ENCODE peak calls at places on chromosomes 2 and 18, in eight cellular contexts. One of them, this sample, is unnamed.

GRCh38 chr2:38533180-38533579 is 69.5 kb downstream of the HNRNPLL start:
- DNase-seq in fibroblast of the aortic adventitia: no peak
- DNase-seq in colonic mucosa: no peak
- DNase-seq in dorsolateral prefrontal cortex: peak; percentile 21
- DNase-seq in uterus: no peak
- DNase-seq in mucosa of descending colon: no peak
- DNase-seq in astrocyte of the cerebellum: no peak
- DNase-seq in IMR-90: no peak
- DNase-seq in this sample: no peak

GRCh38 chr2:44016282-44016681 is 20.5 kb upstream of the LRPPRC start:
- DNase-seq in astrocyte of the cerebellum: peak; percentile 36
- DNase-seq in mucosa of descending colon: peak; percentile 43
- DNase-seq in fibroblast of the aortic adventitia: peak; percentile 51
- DNase-seq in dorsolateral prefrontal cortex: no peak
- DNase-seq in uterus: no peak
- DNase-seq in IMR-90: peak; percentile 61
- DNase-seq in colonic mucosa: peak; percentile 24
- DNase-seq in this sample: peak; percentile 51

GRCh38 chr2:176533505-176534193 is 264.4 kb downstream of the MTX2 start:
- DNase-seq in colonic mucosa: no peak
- DNase-seq in mucosa of descending colon: no peak
- DNase-seq in dorsolateral prefrontal cortex: no peak
- DNase-seq in fibroblast of the aortic adventitia: peak; percentile 10
- DNase-seq in astrocyte of the cerebellum: no peak
- DNase-seq in IMR-90: no peak
- DNase-seq in uterus: no peak
- DNase-seq in this sample: no peak

GRCh38 chr2:186991766-186992417 is 142.9 kb upstream of the ZSWIM2 start:
- DNase-seq in astrocyte of the cerebellum: peak; percentile 4
- DNase-seq in mucosa of descending colon: no peak
- DNase-seq in dorsolateral prefrontal cortex: no peak
- DNase-seq in colonic mucosa: no peak
- DNase-seq in IMR-90: no peak
- DNase-seq in fibroblast of the aortic adventitia: peak; percentile 6
- DNase-seq in uterus: no peak
- DNase-seq in this sample: no peak

GRCh38 chr2:127179756-127180155 is 40.3 kb downstream of the CYP27C1 start:
- DNase-seq in colonic mucosa: no peak
- DNase-seq in mucosa of descending colon: no peak
- DNase-seq in uterus: no peak
- DNase-seq in astrocyte of the cerebellum: no peak
- DNase-seq in dorsolateral prefrontal cortex: no peak
- DNase-seq in fibroblast of the aortic adventitia: no peak
- DNase-seq in IMR-90: no peak
- DNase-seq in this sample: no peak

GRCh38 chr2:118177932-118178331 is 89.7 kb downstream of the INSIG2 start:
- DNase-seq in fibroblast of the aortic adventitia: no peak
- DNase-seq in dorsolateral prefrontal cortex: no peak
- DNase-seq in astrocyte of the cerebellum: no peak
- DNase-seq in colonic mucosa: no peak
- DNase-seq in mucosa of descending colon: no peak
- DNase-seq in IMR-90: no peak
- DNase-seq in uterus: no peak
- DNase-seq in this sample: no peak

GRCh38 chr18:78814766-78815165 is 164.9 kb upstream of the SALL3 start:
- DNase-seq in uterus: no peak
- DNase-seq in dorsolateral prefrontal cortex: no peak
- DNase-seq in mucosa of descending colon: peak; percentile 30
- DNase-seq in IMR-90: no peak
- DNase-seq in astrocyte of the cerebellum: no peak
- DNase-seq in fibroblast of the aortic adventitia: no peak
- DNase-seq in colonic mucosa: peak; percentile 23
- DNase-seq in this sample: peak; percentile 65

GRCh38 chr18:63258749-63259580 is 60.6 kb downstream of the BCL2 start:
- DNase-seq in fibroblast of the aortic adventitia: no peak
- DNase-seq in astrocyte of the cerebellum: no peak
- DNase-seq in IMR-90: no peak
- DNase-seq in colonic mucosa: no peak
- DNase-seq in dorsolateral prefrontal cortex: peak; percentile 39
- DNase-seq in mucosa of descending colon: no peak
- DNase-seq in uterus: no peak
- DNase-seq in this sample: no peak

GRCh38 chr2:58156780-58157179 is 84.3 kb downstream of the FANCL start:
- DNase-seq in dorsolateral prefrontal cortex: no peak
- DNase-seq in fibroblast of the aortic adventitia: peak; percentile 50
- DNase-seq in astrocyte of the cerebellum: peak; percentile 80
- DNase-seq in mucosa of descending colon: no peak
- DNase-seq in colonic mucosa: no peak
- DNase-seq in IMR-90: peak; percentile 53
- DNase-seq in uterus: no peak
- DNase-seq in this sample: no peak

GRCh38 chr2:67846341-67847070 is 216.3 kb downstream of the C1D start:
- DNase-seq in dorsolateral prefrontal cortex: peak; percentile 57
- DNase-seq in mucosa of descending colon: peak; percentile 45
- DNase-seq in fibroblast of the aortic adventitia: peak; percentile 98
- DNase-seq in colonic mucosa: peak; percentile 82
- DNase-seq in astrocyte of the cerebellum: peak; percentile 99
- DNase-seq in uterus: peak; percentile 92
- DNase-seq in IMR-90: peak; percentile 98
- DNase-seq in this sample: peak; percentile 55
- H3K4me3 ChIP-seq in dorsolateral prefrontal cortex: no peak overlapping the region
- H3K4me3 ChIP-seq in mucosa of descending colon: no peak overlapping the region
- H3K4me3 ChIP-seq in fibroblast of the aortic adventitia: peak overlapping the region; percentile 36
- H3K4me3 ChIP-seq in colonic mucosa: no peak overlapping the region
- H3K4me3 ChIP-seq in astrocyte of the cerebellum: no peak overlapping the region
- H3K4me3 ChIP-seq in uterus: no peak overlapping the region
- H3K4me3 ChIP-seq in IMR-90: no peak overlapping the region
- H3K4me3 ChIP-seq in this sample: no peak overlapping the region

DNA sequence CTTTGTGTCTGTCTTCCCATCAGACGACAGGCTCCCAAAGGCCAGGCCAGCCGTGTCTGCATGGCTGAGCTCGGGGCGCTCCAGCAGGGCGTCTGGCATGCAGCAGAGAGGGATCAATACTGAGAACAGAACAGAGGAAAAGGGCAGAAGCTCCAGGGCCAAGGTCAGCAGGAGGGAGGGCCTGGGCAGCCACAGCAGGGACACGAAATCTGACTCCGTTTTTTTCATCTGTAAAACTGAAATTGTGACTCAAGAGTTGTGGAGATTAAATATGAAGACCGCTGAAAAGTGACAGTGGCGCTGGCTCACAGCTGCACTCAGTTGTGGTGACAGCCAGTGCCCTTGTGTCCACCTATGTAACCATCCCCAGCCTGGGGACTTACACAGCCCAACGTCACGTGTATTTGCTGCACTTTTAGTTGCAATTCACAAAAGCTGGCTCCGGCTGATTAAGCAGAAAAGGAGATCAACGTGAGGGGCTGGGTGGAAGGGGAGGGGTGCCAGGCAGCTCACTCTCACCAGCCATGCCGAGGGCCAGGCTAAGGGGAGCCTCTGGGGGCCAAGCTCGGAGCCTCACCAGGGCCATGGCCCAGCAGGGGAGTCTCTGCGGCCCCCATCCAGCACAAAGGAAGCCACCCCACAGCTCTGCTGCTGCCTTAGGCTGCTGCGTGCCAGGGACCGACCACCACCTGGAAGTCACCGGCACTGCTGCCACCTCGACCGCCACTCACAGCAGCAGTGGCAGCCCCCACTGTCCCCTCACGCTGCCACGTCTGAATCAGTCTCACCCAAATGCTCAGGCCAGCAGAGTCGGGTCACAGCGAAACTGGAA is 74.7 kb downstream of the EIPR1 start:
- DNase-seq in uterus: no peak
- DNase-seq in dorsolateral prefrontal cortex: no peak
- DNase-seq in IMR-90: no peak
- DNase-seq in colonic mucosa: no peak
- DNase-seq in astrocyte of the cerebellum: no peak
- DNase-seq in fibroblast of the aortic adventitia: no peak
- DNase-seq in mucosa of descending colon: no peak
- DNase-seq in this sample: peak; percentile 66
- H3K4me3 ChIP-seq in uterus: no peak overlapping the region
- H3K4me3 ChIP-seq in dorsolateral prefrontal cortex: peak overlapping the region; percentile 57
- H3K4me3 ChIP-seq in IMR-90: no peak overlapping the region
- H3K4me3 ChIP-seq in colonic mucosa: no peak overlapping the region
- H3K4me3 ChIP-seq in astrocyte of the cerebellum: peak overlapping the region; percentile 31
- H3K4me3 ChIP-seq in fibroblast of the aortic adventitia: peak overlapping the region; percentile 49
- H3K4me3 ChIP-seq in mucosa of descending colon: no peak overlapping the region
- H3K4me3 ChIP-seq in this sample: no peak overlapping the region

DNA sequence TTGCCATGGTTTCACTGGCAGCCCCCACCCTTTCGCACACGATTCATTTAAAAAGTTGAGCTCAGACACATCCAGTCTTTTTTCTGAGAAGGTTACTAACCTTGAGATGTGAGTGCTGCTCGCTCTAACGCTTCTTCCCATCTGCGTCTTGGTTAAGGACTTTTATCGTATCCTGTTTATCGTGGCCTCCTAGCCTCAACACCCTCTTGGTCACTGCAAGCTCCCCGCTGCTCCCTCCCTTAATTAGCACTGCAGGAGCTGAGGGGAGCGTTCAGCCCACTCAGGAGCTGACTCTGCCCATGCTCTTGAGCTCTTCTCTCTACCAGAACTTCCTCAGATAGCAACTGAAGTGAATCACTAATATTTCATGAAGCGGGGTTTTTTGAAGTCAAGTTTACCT is 9.0 kb upstream of the CD226 start:
- DNase-seq in IMR-90: no peak
- DNase-seq in mucosa of descending colon: no peak
- DNase-seq in fibroblast of the aortic adventitia: no peak
- DNase-seq in dorsolateral prefrontal cortex: no peak
- DNase-seq in astrocyte of the cerebellum: no peak
- DNase-seq in colonic mucosa: no peak
- DNase-seq in uterus: no peak
- DNase-seq in this sample: no peak
- H3K4me3 ChIP-seq in IMR-90: no peak overlapping the region
- H3K4me3 ChIP-seq in mucosa of descending colon: no peak overlapping the region
- H3K4me3 ChIP-seq in fibroblast of the aortic adventitia: no peak overlapping the region
- H3K4me3 ChIP-seq in dorsolateral prefrontal cortex: no peak overlapping the region
- H3K4me3 ChIP-seq in astrocyte of the cerebellum: no peak overlapping the region
- H3K4me3 ChIP-seq in colonic mucosa: no peak overlapping the region
- H3K4me3 ChIP-seq in uterus: no peak overlapping the region
- H3K4me3 ChIP-seq in this sample: no peak overlapping the region

GRCh38 chr2:111622859-111623258 is 261.1 kb downstream of the ANAPC1 start:
- DNase-seq in dorsolateral prefrontal cortex: no peak
- DNase-seq in fibroblast of the aortic adventitia: no peak
- DNase-seq in astrocyte of the cerebellum: no peak
- DNase-seq in IMR-90: no peak
- DNase-seq in mucosa of descending colon: no peak
- DNase-seq in colonic mucosa: no peak
- DNase-seq in uterus: no peak
- DNase-seq in this sample: no peak

GRCh38 chr2:111624401-111625156 is 259.4 kb downstream of the ANAPC1 start:
- DNase-seq in dorsolateral prefrontal cortex: no peak
- DNase-seq in IMR-90: peak; percentile 86
- DNase-seq in fibroblast of the aortic adventitia: peak; percentile 92
- DNase-seq in colonic mucosa: no peak
- DNase-seq in astrocyte of the cerebellum: no peak
- DNase-seq in mucosa of descending colon: no peak
- DNase-seq in uterus: no peak
- DNase-seq in this sample: no peak

GRCh38 chr2:111626037-111626861 is 257.7 kb downstream of the ANAPC1 start:
- DNase-seq in dorsolateral prefrontal cortex: no peak
- DNase-seq in astrocyte of the cerebellum: no peak
- DNase-seq in uterus: no peak
- DNase-seq in IMR-90: peak; percentile 16
- DNase-seq in colonic mucosa: no peak
- DNase-seq in fibroblast of the aortic adventitia: peak; percentile 45
- DNase-seq in mucosa of descending colon: no peak
- DNase-seq in this sample: no peak

GRCh38 chr2:111626862-111627163 is 257.2 kb downstream of the ANAPC1 start:
- DNase-seq in IMR-90: no peak
- DNase-seq in fibroblast of the aortic adventitia: no peak
- DNase-seq in mucosa of descending colon: no peak
- DNase-seq in colonic mucosa: no peak
- DNase-seq in astrocyte of the cerebellum: no peak
- DNase-seq in dorsolateral prefrontal cortex: no peak
- DNase-seq in uterus: no peak
- DNase-seq in this sample: no peak

DNA sequence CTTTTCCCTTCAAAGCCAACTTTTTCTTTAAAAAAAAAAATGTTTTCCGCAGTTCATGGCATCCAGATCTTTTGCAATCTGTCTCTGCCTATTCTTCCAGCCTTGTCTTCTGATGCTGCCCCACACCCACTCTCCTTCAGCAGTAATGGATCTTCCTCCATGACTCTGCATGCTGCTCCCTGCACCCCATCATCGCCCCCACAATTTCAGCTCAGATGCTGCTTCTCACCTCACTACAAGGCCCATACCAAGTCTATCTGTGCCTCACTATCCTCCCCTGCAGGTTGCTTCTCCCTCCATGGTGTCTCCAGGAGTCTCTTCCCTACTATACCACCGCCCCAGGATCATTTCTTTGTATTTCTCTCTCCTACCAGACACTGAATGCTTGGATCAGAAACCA is 260.6 kb downstream of the ANAPC1 start:
- DNase-seq in dorsolateral prefrontal cortex: no peak
- DNase-seq in uterus: no peak
- DNase-seq in astrocyte of the cerebellum: no peak
- DNase-seq in colonic mucosa: no peak
- DNase-seq in IMR-90: no peak
- DNase-seq in fibroblast of the aortic adventitia: no peak
- DNase-seq in mucosa of descending colon: no peak
- DNase-seq in this sample: no peak
- H3K4me3 ChIP-seq in dorsolateral prefrontal cortex: no peak overlapping the region
- H3K4me3 ChIP-seq in uterus: no peak overlapping the region
- H3K4me3 ChIP-seq in astrocyte of the cerebellum: no peak overlapping the region
- H3K4me3 ChIP-seq in colonic mucosa: no peak overlapping the region
- H3K4me3 ChIP-seq in IMR-90: no peak overlapping the region
- H3K4me3 ChIP-seq in fibroblast of the aortic adventitia: no peak overlapping the region
- H3K4me3 ChIP-seq in mucosa of descending colon: no peak overlapping the region
- H3K4me3 ChIP-seq in this sample: no peak overlapping the region

GRCh38 chr2:239253705-239254104 is 147.1 kb downstream of the HDAC4 start:
- DNase-seq in uterus: no peak
- DNase-seq in colonic mucosa: no peak
- DNase-seq in fibroblast of the aortic adventitia: no peak
- DNase-seq in dorsolateral prefrontal cortex: no peak
- DNase-seq in IMR-90: no peak
- DNase-seq in astrocyte of the cerebellum: no peak
- DNase-seq in mucosa of descending colon: no peak
- DNase-seq in this sample: no peak
- H3K4me3 ChIP-seq in uterus: no peak overlapping the region
- H3K4me3 ChIP-seq in colonic mucosa: no peak overlapping the region
- H3K4me3 ChIP-seq in fibroblast of the aortic adventitia: no peak overlapping the region
- H3K4me3 ChIP-seq in dorsolateral prefrontal cortex: no peak overlapping the region
- H3K4me3 ChIP-seq in IMR-90: no peak overlapping the region
- H3K4me3 ChIP-seq in astrocyte of the cerebellum: no peak overlapping the region
- H3K4me3 ChIP-seq in mucosa of descending colon: no peak overlapping the region
- H3K4me3 ChIP-seq in this sample: no peak overlapping the region

GRCh38 chr2:47520302-47520630 is 117.3 kb downstream of the MSH2 start:
- DNase-seq in IMR-90: no peak
- DNase-seq in uterus: no peak
- DNase-seq in colonic mucosa: no peak
- DNase-seq in fibroblast of the aortic adventitia: no peak
- DNase-seq in mucosa of descending colon: no peak
- DNase-seq in astrocyte of the cerebellum: no peak
- DNase-seq in dorsolateral prefrontal cortex: peak; percentile 78
- DNase-seq in this sample: peak; percentile 47
- H3K4me3 ChIP-seq in IMR-90: no peak overlapping the region
- H3K4me3 ChIP-seq in uterus: no peak overlapping the region
- H3K4me3 ChIP-seq in colonic mucosa: no peak overlapping the region
- H3K4me3 ChIP-seq in fibroblast of the aortic adventitia: peak overlapping the region; percentile 63
- H3K4me3 ChIP-seq in mucosa of descending colon: no peak overlapping the region
- H3K4me3 ChIP-seq in astrocyte of the cerebellum: no peak overlapping the region
- H3K4me3 ChIP-seq in dorsolateral prefrontal cortex: no peak overlapping the region
- H3K4me3 ChIP-seq in this sample: no peak overlapping the region